ENCODE peak calls at places on chromosomes 5 and 9, in five cellular contexts. One of them, this sample, is unnamed.

GRCh38 chr5:72478276-72478675 is 28.9 kb downstream of the ZNF366 start:
- DNase-seq in EH: no peak
- DNase-seq in activated CD4-positive, alpha-beta T cell treated with anti-CD3 and anti-CD28 coated beads for 24 hours: no peak
- DNase-seq in bronchial epithelial cell: peak
- DNase-seq in tibial artery: no peak
- DNase-seq in this sample: peak

GRCh38 chr9:77897292-77897691 is 134.3 kb downstream of the GNAQ start:
- DNase-seq in bronchial epithelial cell: no peak
- DNase-seq in activated CD4-positive, alpha-beta T cell treated with anti-CD3 and anti-CD28 coated beads for 24 hours: no peak
- DNase-seq in EH: no peak
- DNase-seq in tibial artery: no peak
- DNase-seq in this sample: no peak

GRCh38 chr5:100517301-100517974 is 17.7 kb upstream of the FAM174A start:
- DNase-seq in activated CD4-positive, alpha-beta T cell treated with anti-CD3 and anti-CD28 coated beads for 24 hours: no peak
- DNase-seq in tibial artery: no peak
- DNase-seq in bronchial epithelial cell: peak
- DNase-seq in EH: no peak
- DNase-seq in this sample: peak

GRCh38 chr9:35729700-35730485 is 2.1 kb downstream of the TLN1 start:
- DNase-seq in activated CD4-positive, alpha-beta T cell treated with anti-CD3 and anti-CD28 coated beads for 24 hours: no peak
- DNase-seq in tibial artery: peak
- DNase-seq in EH: peak
- DNase-seq in bronchial epithelial cell: peak
- DNase-seq in this sample: peak

GRCh38 chr9:120926397-120926928 is at the start of gene TRAF1:
- DNase-seq in EH: no peak
- DNase-seq in activated CD4-positive, alpha-beta T cell treated with anti-CD3 and anti-CD28 coated beads for 24 hours: no peak
- DNase-seq in bronchial epithelial cell: no peak
- DNase-seq in tibial artery: no peak
- DNase-seq in this sample: no peak

GRCh38 chr5:116577064-116577788 is 2.6 kb upstream of the SEMA6A start:
- DNase-seq in bronchial epithelial cell: no peak
- DNase-seq in EH: no peak
- DNase-seq in activated CD4-positive, alpha-beta T cell treated with anti-CD3 and anti-CD28 coated beads for 24 hours: no peak
- DNase-seq in tibial artery: no peak
- DNase-seq in this sample: peak

GRCh38 chr9:112753725-112754124 is 3.2 kb downstream of the SNX30 start:
- DNase-seq in EH: peak
- DNase-seq in activated CD4-positive, alpha-beta T cell treated with anti-CD3 and anti-CD28 coated beads for 24 hours: no peak
- DNase-seq in tibial artery: no peak
- DNase-seq in bronchial epithelial cell: peak
- DNase-seq in this sample: peak

GRCh38 chr5:16867585-16867953 is 68.5 kb downstream of the MYO10 start:
- DNase-seq in tibial artery: no peak
- DNase-seq in EH: no peak
- DNase-seq in activated CD4-positive, alpha-beta T cell treated with anti-CD3 and anti-CD28 coated beads for 24 hours: no peak
- DNase-seq in bronchial epithelial cell: no peak
- DNase-seq in this sample: no peak

This sample was measured in epithelial cell of esophagus.